ENCODE peak calls at places on chromosomes 6 and 20, in five cellular contexts. X is lung; I is CD8-positive, alpha-beta T cell; Z is A549; N is mucosa of descending colon. P is an unnamed sample.

GRCh38 chr6:113476937-113477839 is 380.0 kb upstream of the MARCKS start:
- DNase-seq in Z (no peak), I (no peak), N (no peak), X (no peak), P (no peak)

GRCh38 chr6:127381384-127381783 is 38.0 kb upstream of the ECHDC1 start:
- DNase-seq in X (no peak), Z (no peak), N (no peak), I (no peak), P (no peak)

GRCh38 chr20:59925894-59926293 is 7.5 kb downstream of the SYCP2 start:
- DNase-seq in N (no peak), Z (peak; percentile 45), X (no peak), I (no peak), P (no peak)

GRCh38 chr6:139029470-139030210 is 1.1 kb downstream of the ABRACL start:
- DNase-seq in X (peak; percentile 58), Z (peak; percentile 37), N (peak; percentile 83), I (peak; percentile 7), P (peak; percentile 74)

GRCh38 chr20:16712541-16712947 is 17.3 kb upstream of the SNRPB2 start:
- DNase-seq in Z (no peak), I (no peak), N (no peak), X (no peak), P (no peak)

GRCh38 chr6:42163941-42164340 is 9.2 kb upstream of the GUCA1A start:
- DNase-seq in Z (no peak), I (no peak), X (no peak), N (no peak), P (no peak)

GRCh38 chr6:36684447-36684812 is 5.9 kb downstream of the CDKN1A start:
- DNase-seq in Z (no peak), I (no peak), X (no peak), N (no peak), P (no peak)

GRCh38 chr6:35724471-35724870 is 12.4 kb upstream of the ARMC12 start:
- DNase-seq in X (no peak), I (no peak), Z (no peak), N (no peak), P (no peak)

GRCh38 chr6:64664480-64664879 is 1028.9 kb downstream of the PHF3 start:
- DNase-seq in X (no peak), Z (no peak), I (no peak), N (no peak), P (no peak)

GRCh38 chr6:166849762-166850181 is 106.6 kb downstream of the RNASET2 start:
- DNase-seq in I (no peak), X (no peak), Z (no peak), N (no peak), P (no peak)

GRCh38 chr20:59403261-59403961 is 103.0 kb downstream of the EDN3 start:
- DNase-seq in N (peak; percentile 79), X (no peak), I (peak; percentile 67), Z (peak; percentile 29), P (peak; percentile 42)

GRCh38 chr20:51586005-51586440 is 43.5 kb upstream of the NFATC2 start:
- DNase-seq in Z (peak; percentile 47), I (no peak), X (no peak), N (no peak), P (no peak)

GRCh38 chr6:105272783-105273182 is 93.0 kb upstream of the POPDC3 start:
- DNase-seq in N (no peak), X (no peak), Z (peak; percentile 16), I (no peak), P (no peak)

DNA sequence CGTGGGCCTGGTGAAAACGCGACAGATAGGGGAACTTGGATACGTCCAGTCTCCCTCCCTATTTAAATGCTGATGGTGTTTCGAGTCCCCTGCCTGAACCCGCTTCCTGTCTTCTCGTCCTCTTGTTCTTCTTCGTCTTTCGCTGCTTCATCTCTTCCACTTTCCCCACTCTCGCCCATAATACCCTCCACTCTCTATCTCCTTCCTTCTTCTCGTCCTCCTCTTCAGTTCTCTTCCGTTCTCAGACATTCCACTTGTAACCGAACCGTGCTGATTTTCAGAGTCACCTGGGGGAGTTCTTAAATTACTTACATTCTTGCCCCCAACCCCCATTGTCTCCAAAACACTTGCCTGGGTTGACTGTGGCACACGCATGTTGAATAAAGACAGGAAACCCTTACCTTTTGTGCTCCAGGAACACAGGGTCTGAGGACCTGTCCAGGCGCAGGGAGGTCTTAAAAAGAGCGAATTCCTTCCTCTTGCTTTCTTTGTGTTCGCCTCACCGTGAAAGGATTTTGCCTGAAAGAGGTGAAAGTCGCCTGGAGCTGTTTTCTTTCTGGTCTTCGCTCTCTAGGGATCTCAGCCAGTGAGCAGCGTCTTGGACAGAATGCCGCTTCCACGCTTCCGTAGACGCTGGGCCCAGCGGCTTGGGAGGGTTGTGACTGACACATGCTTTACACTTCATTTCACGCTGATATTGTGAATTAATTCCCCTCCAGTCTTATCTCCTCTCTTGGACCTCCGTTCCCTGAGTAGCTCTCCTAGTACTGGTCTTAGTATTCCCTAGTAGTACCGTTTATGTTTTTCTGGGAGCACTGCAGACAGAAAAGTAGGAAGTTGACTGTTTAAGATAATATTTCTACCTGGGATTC is 184.0 kb downstream of the GPX5 start:
- DNase-seq in Z (peak; percentile 66), I (no peak), N (no peak), X (no peak), P (no peak)
- H3K4me3 ChIP-seq in Z (peak overlapping the region; percentile 71), I (no peak overlapping the region), N (no peak overlapping the region), X (no peak overlapping the region), P (no peak overlapping the region)

GRCh38 chr20:14741616-14742015 is 404.2 kb upstream of the FLRT3 start:
- DNase-seq in I (no peak), X (no peak), Z (no peak), N (no peak), P (no peak)
- TF ChIP-seq CTCF in I (no peak), X (no peak), Z (no peak), N (no peak), P (no peak)

GRCh38 chr20:25078662-25079061 is 3.3 kb downstream of the VSX1 start:
- DNase-seq in I (no peak), X (no peak), N (no peak), Z (no peak), P (no peak)

GRCh38 chr20:25079171-25079570 is 2.8 kb downstream of the VSX1 start:
- DNase-seq in I (no peak), Z (no peak), N (peak; percentile 69), X (no peak), P (no peak)

GRCh38 chr20:25076201-25076600 is 5.7 kb downstream of the VSX1 start:
- DNase-seq in X (no peak), N (no peak), I (no peak), Z (no peak), P (no peak)

GRCh38 chr20:25077610-25078169 is 4.3 kb downstream of the VSX1 start:
- DNase-seq in X (no peak), N (no peak), I (no peak), Z (peak; percentile 49), P (no peak)

GRCh38 chr20:25076731-25077609 is 5.0 kb downstream of the VSX1 start:
- DNase-seq in I (no peak), Z (peak; percentile 80), X (no peak), N (no peak), P (no peak)
- H3K4me3 ChIP-seq in I (no peak overlapping the region), Z (peak overlapping the region; percentile 40), X (no peak overlapping the region), N (no peak overlapping the region), P (peak overlapping the region; percentile 36)

DNA sequence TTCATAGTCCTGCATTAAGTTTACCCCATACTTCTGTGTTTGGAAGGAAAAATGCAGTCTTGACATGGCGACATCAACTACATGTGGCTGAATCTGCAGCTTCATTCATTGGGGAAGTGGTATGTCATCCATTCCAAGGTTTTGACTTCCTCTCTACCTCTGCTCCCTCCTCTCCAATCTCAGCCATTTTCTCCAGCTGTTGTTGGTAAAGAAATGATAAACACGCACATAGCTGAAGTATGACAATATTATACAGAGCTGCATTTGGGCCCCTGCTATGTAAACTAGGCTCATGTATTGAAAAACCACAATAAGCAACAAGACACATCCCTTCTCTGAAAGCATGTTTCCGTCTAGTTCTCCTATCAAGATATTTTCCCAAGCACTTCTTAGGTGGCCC is 39.2 kb upstream of the NEDD9 start:
- DNase-seq in I (no peak), X (no peak), Z (no peak), N (no peak), P (no peak)
- TF ChIP-seq CTCF in I (no peak), X (no peak), Z (no peak), N (no peak), P (no peak)

DNA sequence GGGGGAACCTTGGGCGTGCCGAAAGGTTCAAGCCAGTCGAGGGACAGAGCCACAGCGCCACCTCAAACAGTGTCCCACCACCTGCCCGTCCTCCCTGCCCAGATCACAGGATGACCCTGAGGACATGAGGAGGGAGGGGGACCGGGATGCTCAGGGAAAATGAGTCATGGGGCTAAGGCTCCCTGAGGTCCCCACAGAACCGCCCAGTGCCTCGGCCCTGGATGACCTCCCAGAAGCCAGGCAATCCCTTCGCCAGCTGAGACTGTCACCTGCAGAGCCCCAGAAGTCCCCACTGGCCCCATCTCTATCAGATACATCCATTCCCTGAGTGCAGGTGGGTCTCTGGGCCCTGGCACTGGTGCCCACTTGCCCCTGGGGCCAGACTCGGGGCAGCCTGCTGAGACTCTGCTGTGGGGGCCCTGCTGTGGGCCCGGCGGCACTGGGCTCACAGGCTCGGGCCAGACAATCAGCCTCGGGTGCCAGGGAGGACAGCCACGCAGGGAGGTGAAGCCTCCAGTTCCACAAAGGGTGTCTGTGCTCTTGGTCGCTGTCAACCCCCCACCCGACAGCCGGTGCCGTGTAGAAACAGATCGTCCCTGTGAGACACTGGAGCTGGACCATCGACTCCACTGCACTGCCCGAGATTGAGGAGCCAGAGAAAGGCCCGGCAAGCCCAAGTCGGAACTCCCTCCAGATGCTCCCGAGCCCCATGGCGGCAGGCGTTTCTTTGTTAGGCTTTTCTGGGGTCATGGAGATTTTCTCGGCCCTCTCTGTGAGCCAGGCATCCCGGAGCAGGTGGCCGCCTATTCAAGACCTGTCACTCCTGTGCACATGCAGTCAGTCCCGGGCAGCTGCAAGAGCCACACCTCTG is 26.1 kb downstream of the PXDC1 start:
- DNase-seq in Z (no peak), I (no peak), N (no peak), X (no peak), P (no peak)
- H3K4me3 ChIP-seq in Z (no peak overlapping the region), I (no peak overlapping the region), N (no peak overlapping the region), X (no peak overlapping the region), P (no peak overlapping the region)

DNA sequence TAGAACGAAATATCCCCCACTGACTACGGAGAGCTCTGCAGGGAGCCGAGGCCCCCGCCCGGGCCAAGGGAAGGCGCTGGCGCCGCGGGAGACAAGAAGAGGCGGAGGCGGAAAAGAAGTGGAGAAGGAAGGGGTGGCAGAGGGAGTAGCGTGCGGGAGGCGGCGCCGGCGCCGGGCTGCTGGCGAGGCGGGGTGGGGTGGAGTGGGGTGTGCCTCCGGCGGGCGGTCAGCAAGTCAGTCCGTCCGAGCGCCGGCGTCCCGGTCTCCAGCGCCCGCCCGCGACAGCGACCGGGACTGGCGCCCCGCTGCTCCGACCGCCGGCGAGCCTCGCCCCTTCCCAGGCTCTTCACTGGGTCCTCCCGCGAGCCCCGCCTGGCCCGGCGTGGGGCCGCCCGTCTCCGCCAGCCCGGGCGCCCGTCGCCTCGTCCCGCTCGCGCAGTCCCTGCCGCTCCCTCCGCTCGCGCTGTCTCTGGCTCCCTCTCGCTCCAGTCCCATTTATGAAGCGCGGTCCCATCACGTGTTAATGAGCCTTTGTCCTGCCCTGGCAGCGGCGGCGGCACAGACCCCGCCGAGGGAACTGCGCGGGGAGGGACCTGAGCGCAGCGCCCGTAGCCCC is at the start of gene CNR1:
- DNase-seq in N (peak; percentile 90), X (peak; percentile 79), I (no peak), Z (peak; percentile 13), P (peak; percentile 9)
- TF ChIP-seq CTCF in N (no peak), X (no peak), I (no peak), Z (peak; percentile 8), P (no peak)

P was measured in HL-60.